ENCODE peak calls at places on chromosomes 13 and 19, in nine cellular contexts. One of them, this sample, is unnamed. For H3K4me1, the result is how much of the 10 kb centered on the place peaks cover.

GRCh38 chr19:44856438-44857083 is 10.5 kb downstream of the NECTIN2 start:
- DNase-seq in CD8-positive, alpha-beta T cell: no peak
- DNase-seq in neural progenitor cell: no peak
- DNase-seq in right atrium auricular region: no peak
- DNase-seq in GM23248: no peak
- DNase-seq in heart right ventricle: no peak
- DNase-seq in gastrocnemius medialis: no peak
- DNase-seq in OCI-LY7: no peak
- DNase-seq in left ventricle myocardium inferior: peak
- DNase-seq in this sample: peak

GRCh38 chr19:40921005-40921897 is 39.2 kb upstream of the CYP2A7 start:
- DNase-seq in CD8-positive, alpha-beta T cell: no peak
- DNase-seq in neural progenitor cell: no peak
- DNase-seq in right atrium auricular region: no peak
- DNase-seq in GM23248: peak
- DNase-seq in heart right ventricle: no peak
- DNase-seq in gastrocnemius medialis: no peak
- DNase-seq in OCI-LY7: no peak
- DNase-seq in left ventricle myocardium inferior: no peak
- DNase-seq in this sample: peak

GRCh38 chr13:111368091-111368490 is 47.6 kb downstream of the TEX29 start:
- DNase-seq in CD8-positive, alpha-beta T cell: no peak
- DNase-seq in neural progenitor cell: no peak
- DNase-seq in right atrium auricular region: peak
- DNase-seq in GM23248: no peak
- DNase-seq in heart right ventricle: no peak
- DNase-seq in gastrocnemius medialis: no peak
- DNase-seq in OCI-LY7: no peak
- DNase-seq in left ventricle myocardium inferior: no peak
- DNase-seq in this sample: peak

GRCh38 chr19:29969891-29970290 is 27.9 kb downstream of the URI1 start:
- DNase-seq in CD8-positive, alpha-beta T cell: no peak
- DNase-seq in neural progenitor cell: no peak
- DNase-seq in right atrium auricular region: no peak
- DNase-seq in GM23248: no peak
- DNase-seq in heart right ventricle: no peak
- DNase-seq in gastrocnemius medialis: no peak
- DNase-seq in OCI-LY7: no peak
- DNase-seq in left ventricle myocardium inferior: no peak
- DNase-seq in this sample: no peak

GRCh38 chr19:55024111-55024510 is 14.0 kb downstream of the GP6 start:
- DNase-seq in CD8-positive, alpha-beta T cell: no peak
- DNase-seq in neural progenitor cell: no peak
- DNase-seq in right atrium auricular region: no peak
- DNase-seq in GM23248: no peak
- DNase-seq in heart right ventricle: no peak
- DNase-seq in gastrocnemius medialis: no peak
- DNase-seq in OCI-LY7: no peak
- DNase-seq in left ventricle myocardium inferior: no peak
- DNase-seq in this sample: no peak

GRCh38 chr13:97999653-98000052 is 46.2 kb downstream of the IPO5 start:
- DNase-seq in CD8-positive, alpha-beta T cell: no peak
- DNase-seq in neural progenitor cell: no peak
- DNase-seq in right atrium auricular region: no peak
- DNase-seq in GM23248: no peak
- DNase-seq in heart right ventricle: no peak
- DNase-seq in gastrocnemius medialis: no peak
- DNase-seq in OCI-LY7: no peak
- DNase-seq in left ventricle myocardium inferior: no peak
- DNase-seq in this sample: no peak

GRCh38 chr13:101706651-101707050 is 254.2 kb downstream of the ITGBL1 start:
- DNase-seq in CD8-positive, alpha-beta T cell: no peak
- DNase-seq in neural progenitor cell: no peak
- DNase-seq in right atrium auricular region: no peak
- DNase-seq in GM23248: peak
- DNase-seq in heart right ventricle: no peak
- DNase-seq in gastrocnemius medialis: peak
- DNase-seq in OCI-LY7: no peak
- DNase-seq in left ventricle myocardium inferior: no peak
- DNase-seq in this sample: peak

GRCh38 chr19:5113101-5113557 is 144.2 kb downstream of the KDM4B start:
- DNase-seq in CD8-positive, alpha-beta T cell: no peak
- DNase-seq in neural progenitor cell: no peak
- DNase-seq in right atrium auricular region: no peak
- DNase-seq in GM23248: peak
- DNase-seq in heart right ventricle: no peak
- DNase-seq in gastrocnemius medialis: no peak
- DNase-seq in OCI-LY7: no peak
- DNase-seq in left ventricle myocardium inferior: no peak
- DNase-seq in this sample: no peak

GRCh38 chr13:76837811-76838210 is 48.4 kb downstream of the KCTD12 start:
- DNase-seq in CD8-positive, alpha-beta T cell: no peak
- DNase-seq in neural progenitor cell: no peak
- DNase-seq in right atrium auricular region: no peak
- DNase-seq in GM23248: peak
- DNase-seq in heart right ventricle: no peak
- DNase-seq in gastrocnemius medialis: no peak
- DNase-seq in OCI-LY7: no peak
- DNase-seq in left ventricle myocardium inferior: no peak
- DNase-seq in this sample: no peak

GRCh38 chr13:59951011-59951410 is 212.7 kb downstream of the DIAPH3 start:
- DNase-seq in CD8-positive, alpha-beta T cell: no peak
- DNase-seq in neural progenitor cell: no peak
- DNase-seq in right atrium auricular region: no peak
- DNase-seq in GM23248: no peak
- DNase-seq in heart right ventricle: no peak
- DNase-seq in gastrocnemius medialis: no peak
- DNase-seq in OCI-LY7: no peak
- DNase-seq in left ventricle myocardium inferior: no peak
- DNase-seq in this sample: no peak

GRCh38 chr13:42996584-42996983 is 4.5 kb upstream of the EPSTI1 start:
- DNase-seq in CD8-positive, alpha-beta T cell: no peak
- DNase-seq in neural progenitor cell: no peak
- DNase-seq in right atrium auricular region: no peak
- DNase-seq in GM23248: peak
- DNase-seq in heart right ventricle: no peak
- DNase-seq in gastrocnemius medialis: no peak
- DNase-seq in OCI-LY7: no peak
- DNase-seq in left ventricle myocardium inferior: no peak
- DNase-seq in this sample: peak

GRCh38 chr19:16223746-16224145 is 26.0 kb downstream of the AP1M1 start:
- DNase-seq in CD8-positive, alpha-beta T cell: no peak
- DNase-seq in neural progenitor cell: no peak
- DNase-seq in right atrium auricular region: no peak
- DNase-seq in GM23248: no peak
- DNase-seq in heart right ventricle: no peak
- DNase-seq in gastrocnemius medialis: no peak
- DNase-seq in OCI-LY7: no peak
- DNase-seq in left ventricle myocardium inferior: no peak
- DNase-seq in this sample: no peak

GRCh38 chr19:23914402-23915286 is at the start of gene ZNF726:
- DNase-seq in CD8-positive, alpha-beta T cell: peak
- DNase-seq in neural progenitor cell: no peak
- DNase-seq in right atrium auricular region: peak
- DNase-seq in GM23248: peak
- DNase-seq in heart right ventricle: peak
- DNase-seq in gastrocnemius medialis: peak
- DNase-seq in OCI-LY7: peak
- DNase-seq in left ventricle myocardium inferior: peak
- DNase-seq in this sample: peak

GRCh38 chr19:49939721-49940481 is 10.6 kb upstream of the NUP62 start:
- DNase-seq in CD8-positive, alpha-beta T cell: no peak
- DNase-seq in neural progenitor cell: no peak
- DNase-seq in right atrium auricular region: no peak
- DNase-seq in GM23248: no peak
- DNase-seq in heart right ventricle: no peak
- DNase-seq in gastrocnemius medialis: no peak
- DNase-seq in OCI-LY7: no peak
- DNase-seq in left ventricle myocardium inferior: no peak
- DNase-seq in this sample: no peak

GRCh38 chr13:76210262-76210661 is 574.1 kb downstream of the LMO7 start:
- DNase-seq in CD8-positive, alpha-beta T cell: no peak
- DNase-seq in neural progenitor cell: no peak
- DNase-seq in right atrium auricular region: peak
- DNase-seq in GM23248: no peak
- DNase-seq in heart right ventricle: peak
- DNase-seq in gastrocnemius medialis: no peak
- DNase-seq in OCI-LY7: no peak
- DNase-seq in left ventricle myocardium inferior: peak
- DNase-seq in this sample: no peak

GRCh38 chr19:39156230-39156890 is 30.8 kb downstream of the PAK4 start:
- DNase-seq in CD8-positive, alpha-beta T cell: no peak
- DNase-seq in neural progenitor cell: no peak
- DNase-seq in right atrium auricular region: no peak
- DNase-seq in GM23248: peak
- DNase-seq in heart right ventricle: no peak
- DNase-seq in gastrocnemius medialis: no peak
- DNase-seq in OCI-LY7: no peak
- DNase-seq in left ventricle myocardium inferior: no peak
- DNase-seq in this sample: no peak

GRCh38 chr19:39156891-39157230 is 31.3 kb downstream of the PAK4 start:
- DNase-seq in CD8-positive, alpha-beta T cell: no peak
- DNase-seq in neural progenitor cell: no peak
- DNase-seq in right atrium auricular region: no peak
- DNase-seq in GM23248: no peak
- DNase-seq in heart right ventricle: no peak
- DNase-seq in gastrocnemius medialis: no peak
- DNase-seq in OCI-LY7: no peak
- DNase-seq in left ventricle myocardium inferior: no peak
- DNase-seq in this sample: no peak

GRCh38 chr19:39158646-39159260 is 33.2 kb downstream of the PAK4 start:
- DNase-seq in CD8-positive, alpha-beta T cell: no peak
- DNase-seq in neural progenitor cell: no peak
- DNase-seq in right atrium auricular region: no peak
- DNase-seq in GM23248: no peak
- DNase-seq in heart right ventricle: no peak
- DNase-seq in gastrocnemius medialis: no peak
- DNase-seq in OCI-LY7: no peak
- DNase-seq in left ventricle myocardium inferior: no peak
- DNase-seq in this sample: no peak

GRCh38 chr19:39157275-39157996 is 31.9 kb downstream of the PAK4 start:
- DNase-seq in CD8-positive, alpha-beta T cell: no peak
- DNase-seq in neural progenitor cell: no peak
- DNase-seq in right atrium auricular region: no peak
- DNase-seq in GM23248: no peak
- DNase-seq in heart right ventricle: no peak
- DNase-seq in gastrocnemius medialis: no peak
- DNase-seq in OCI-LY7: no peak
- DNase-seq in left ventricle myocardium inferior: no peak
- DNase-seq in this sample: no peak

DNA sequence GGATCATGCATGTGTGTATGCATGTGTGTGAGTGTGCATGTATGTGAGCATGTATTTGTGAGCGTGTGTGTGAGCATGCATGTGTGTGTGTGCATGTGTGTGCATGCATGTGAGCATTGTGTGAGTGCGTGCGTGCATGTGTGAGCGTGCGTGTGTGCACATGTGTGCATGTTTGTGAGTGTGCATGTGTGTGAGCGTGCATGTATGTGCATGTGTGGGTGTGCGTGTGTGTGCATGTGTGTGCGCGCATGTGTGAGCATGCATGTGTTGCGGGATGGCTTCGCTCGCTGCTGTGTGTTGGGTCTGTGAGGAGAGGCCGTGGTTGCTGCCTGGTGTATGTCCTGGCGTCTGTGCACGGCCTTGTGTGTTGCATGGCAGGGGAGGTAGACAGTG is 32.4 kb downstream of the PAK4 start:
- DNase-seq in CD8-positive, alpha-beta T cell: no peak
- DNase-seq in neural progenitor cell: no peak
- DNase-seq in right atrium auricular region: no peak
- DNase-seq in GM23248: no peak
- DNase-seq in heart right ventricle: no peak
- DNase-seq in gastrocnemius medialis: no peak
- DNase-seq in OCI-LY7: no peak
- DNase-seq in left ventricle myocardium inferior: no peak
- DNase-seq in this sample: no peak
- H3K4me3 ChIP-seq in CD8-positive, alpha-beta T cell: no peak
- H3K4me3 ChIP-seq in neural progenitor cell: no peak
- H3K4me3 ChIP-seq in right atrium auricular region: no peak
- H3K4me3 ChIP-seq in GM23248: no peak
- H3K4me3 ChIP-seq in heart right ventricle: no peak
- H3K4me3 ChIP-seq in gastrocnemius medialis: no peak
- H3K4me3 ChIP-seq in OCI-LY7: no peak
- H3K4me3 ChIP-seq in left ventricle myocardium inferior: no peak
- H3K4me3 ChIP-seq in this sample: no peak

DNA sequence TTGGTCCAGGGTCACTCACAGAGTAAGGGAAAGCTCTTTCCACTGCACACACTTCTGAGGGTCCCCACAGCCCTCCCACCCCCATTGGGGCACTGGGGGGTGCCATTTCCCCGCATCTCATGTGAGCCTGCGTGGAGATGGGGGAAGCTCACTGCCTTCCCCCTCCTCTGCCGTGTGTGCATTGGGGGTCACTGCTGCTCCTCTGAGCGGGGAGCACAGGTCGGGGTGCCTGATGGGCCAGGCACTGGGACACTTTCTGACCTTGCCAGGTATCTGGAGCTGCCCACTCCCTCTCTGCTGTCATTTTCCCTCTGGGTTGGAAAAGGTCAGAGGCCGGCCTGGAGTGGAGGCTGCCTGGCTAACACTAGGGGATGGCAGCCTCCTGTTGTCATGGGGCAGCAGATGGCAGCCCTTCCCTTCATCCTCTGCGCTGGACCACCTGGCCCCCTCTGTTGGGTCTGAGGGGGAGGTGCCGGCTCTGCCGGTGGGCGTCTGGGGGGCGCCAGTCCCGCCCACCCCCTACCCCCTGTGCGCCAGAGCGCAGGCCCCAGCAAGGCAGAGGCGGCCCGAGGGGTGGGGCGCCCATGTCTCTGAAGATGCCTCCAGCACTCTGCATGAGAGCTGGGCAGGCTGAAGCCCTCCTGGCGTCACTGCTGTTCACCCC is 9.1 kb downstream of the SSBP4 start:
- DNase-seq in CD8-positive, alpha-beta T cell: no peak
- DNase-seq in neural progenitor cell: no peak
- DNase-seq in right atrium auricular region: no peak
- DNase-seq in GM23248: no peak
- DNase-seq in heart right ventricle: no peak
- DNase-seq in gastrocnemius medialis: no peak
- DNase-seq in OCI-LY7: no peak
- DNase-seq in left ventricle myocardium inferior: no peak
- DNase-seq in this sample: no peak
- H3K4me1 ChIP-seq in CD8-positive, alpha-beta T cell: half or more
- H3K4me1 ChIP-seq in neural progenitor cell: half or more
- H3K4me1 ChIP-seq in right atrium auricular region: half or more
- H3K4me1 ChIP-seq in GM23248: under half
- H3K4me1 ChIP-seq in heart right ventricle: half or more
- H3K4me1 ChIP-seq in gastrocnemius medialis: under half
- H3K4me1 ChIP-seq in OCI-LY7: half or more
- H3K4me1 ChIP-seq in left ventricle myocardium inferior: half or more
- H3K4me1 ChIP-seq in this sample: under half

GRCh38 chr13:108220042-108220441 is 1.9 kb downstream of the ABHD13 start:
- DNase-seq in CD8-positive, alpha-beta T cell: no peak
- DNase-seq in neural progenitor cell: no peak
- DNase-seq in right atrium auricular region: no peak
- DNase-seq in GM23248: no peak
- DNase-seq in heart right ventricle: no peak
- DNase-seq in gastrocnemius medialis: no peak
- DNase-seq in OCI-LY7: no peak
- DNase-seq in left ventricle myocardium inferior: no peak
- DNase-seq in this sample: no peak
- H3K4me3 ChIP-seq in CD8-positive, alpha-beta T cell: no peak
- H3K4me3 ChIP-seq in neural progenitor cell: no peak
- H3K4me3 ChIP-seq in right atrium auricular region: no peak
- H3K4me3 ChIP-seq in GM23248: no peak
- H3K4me3 ChIP-seq in heart right ventricle: no peak
- H3K4me3 ChIP-seq in gastrocnemius medialis: no peak
- H3K4me3 ChIP-seq in OCI-LY7: no peak
- H3K4me3 ChIP-seq in left ventricle myocardium inferior: peak
- H3K4me3 ChIP-seq in this sample: no peak

GRCh38 chr13:106522898-106523525 is 12.4 kb downstream of the EFNB2 start:
- DNase-seq in CD8-positive, alpha-beta T cell: no peak
- DNase-seq in neural progenitor cell: no peak
- DNase-seq in right atrium auricular region: no peak
- DNase-seq in GM23248: no peak
- DNase-seq in heart right ventricle: no peak
- DNase-seq in gastrocnemius medialis: no peak
- DNase-seq in OCI-LY7: no peak
- DNase-seq in left ventricle myocardium inferior: no peak
- DNase-seq in this sample: no peak
- H3K4me1 ChIP-seq in CD8-positive, alpha-beta T cell: under half
- H3K4me1 ChIP-seq in neural progenitor cell: half or more
- H3K4me1 ChIP-seq in right atrium auricular region: under half
- H3K4me1 ChIP-seq in GM23248: under half
- H3K4me1 ChIP-seq in heart right ventricle: under half
- H3K4me1 ChIP-seq in gastrocnemius medialis: under half
- H3K4me1 ChIP-seq in OCI-LY7: under half
- H3K4me1 ChIP-seq in left ventricle myocardium inferior: under half
- H3K4me1 ChIP-seq in this sample: under half

This sample was measured in SJSA1.